ENCODE peak calls at places on chromosomes 12 and 14, in ten cellular contexts. O is stimulated activated CD4-positive, alpha-beta T cell treated with anti-CD3 and anti-CD28 coated beads, Interleukin-15, amount 100 ng/mL, for 24 hours; G is iris pigment epithelial cell; B is Daoy; E is HTR-8/SVneo; R is AG09309; F is head of caudate nucleus; U is HT1080; A is T-cell; Z is fibroblast of pulmonary artery. V is an unnamed sample.

GRCh38 chr12:1644523-1645438 is 15.8 kb downstream of the WNT5B start:
- DNase-seq in R (no peak), F (peak), B (peak), O (no peak), G (peak), A (no peak), U (no peak), Z (peak), E (no peak), V (no peak)

GRCh38 chr12:12561305-12562015 is 1.2 kb downstream of the DUSP16 start:
- DNase-seq in G (peak), Z (peak), O (peak), E (no peak), B (peak), R (no peak), A (peak), U (no peak), F (peak), V (peak)

GRCh38 chr12:4444031-4444430 is 1.6 kb downstream of the FGF6 start:
- DNase-seq in F (no peak), R (no peak), Z (no peak), B (no peak), U (no peak), A (no peak), O (no peak), E (no peak), G (no peak), V (peak)

GRCh38 chr12:76117067-76117691 is 32.7 kb upstream of the NAP1L1 start:
- DNase-seq in Z (no peak), A (no peak), F (no peak), U (no peak), B (no peak), R (no peak), O (no peak), G (no peak), E (no peak), V (no peak)

GRCh38 chr14:57486767-57487379 is 6.8 kb downstream of the CCDC198 start:
- DNase-seq in B (peak), E (peak), Z (peak), F (no peak), A (no peak), R (no peak), O (no peak), U (peak), G (peak), V (no peak)

GRCh38 chr14:81390706-81391105 is 9.4 kb downstream of the STON2 start:
- DNase-seq in Z (no peak), R (no peak), B (no peak), A (no peak), O (no peak), G (no peak), E (no peak), U (no peak), F (no peak), V (no peak)

GRCh38 chr14:59189822-59190368 is 1.4 kb downstream of the DAAM1 start:
- DNase-seq in U (peak), G (peak), F (peak), Z (peak), A (peak), E (peak), O (peak), R (peak), B (peak), V (peak)

GRCh38 chr14:78486621-78487020 is 316.4 kb downstream of the NRXN3 start:
- DNase-seq in A (no peak), F (no peak), Z (no peak), O (no peak), E (no peak), G (no peak), R (no peak), U (no peak), B (no peak), V (no peak)

GRCh38 chr12:9198012-9198411 is 10.2 kb downstream of the PZP start:
- DNase-seq in A (no peak), U (no peak), B (no peak), Z (no peak), O (peak), G (no peak), E (no peak), F (no peak), R (no peak), V (no peak)

GRCh38 chr14:103023881-103024473 is 33.4 kb downstream of the CDC42BPB start:
- DNase-seq in R (no peak), G (peak), Z (peak), E (peak), U (peak), A (no peak), B (peak), F (no peak), O (no peak), V (no peak)

GRCh38 chr14:95521001-95521400 is 4.6 kb upstream of the SYNE3 start:
- DNase-seq in B (no peak), G (no peak), U (no peak), O (no peak), Z (no peak), R (no peak), A (no peak), E (no peak), F (no peak), V (no peak)

GRCh38 chr14:29235991-29236390 is 469.4 kb downstream of the FOXG1 start:
- DNase-seq in F (no peak), O (no peak), E (no peak), G (peak), Z (peak), R (no peak), U (no peak), B (no peak), A (no peak), V (no peak)

GRCh38 chr12:120234643-120235368 is 30.7 kb downstream of the PXN start:
- DNase-seq in E (peak), G (peak), O (no peak), A (no peak), B (peak), Z (peak), F (peak), R (peak), U (peak), V (peak)

GRCh38 chr12:122858591-122859302 is 23.5 kb downstream of the HIP1R start:
- DNase-seq in U (no peak), A (no peak), R (no peak), E (no peak), O (no peak), G (no peak), Z (no peak), F (no peak), B (no peak), V (peak)

GRCh38 chr12:67982165-67982563 is 7.1 kb upstream of the IFNG-AS1 start:
- DNase-seq in G (no peak), U (no peak), E (no peak), B (peak), Z (no peak), F (no peak), A (no peak), R (no peak), O (no peak), V (no peak)

GRCh38 chr12:101697930-101698781 is 716 bp downstream of the CHPT1 start:
- DNase-seq in U (peak), E (peak), F (peak), B (peak), A (no peak), Z (peak), O (peak), R (no peak), G (peak), V (peak)

GRCh38 chr14:103997391-103997790 is 55.1 kb upstream of the RD3L start:
- DNase-seq in B (no peak), Z (no peak), G (no peak), O (no peak), A (no peak), U (no peak), E (no peak), R (no peak), F (no peak), V (no peak)

GRCh38 chr12:89323568-89324218 is 28.6 kb downstream of the DUSP6 start:
- DNase-seq in U (no peak), B (no peak), G (no peak), F (no peak), A (no peak), E (no peak), O (no peak), Z (no peak), R (no peak), V (no peak)

GRCh38 chr12:121560392-121561021 is 20.3 kb downstream of the KDM2B start:
- DNase-seq in G (no peak), Z (no peak), A (no peak), O (no peak), E (no peak), B (no peak), R (no peak), F (no peak), U (no peak), V (peak)

GRCh38 chr12:30822385-30823139 is 67.8 kb upstream of the CAPRIN2 start:
- DNase-seq in F (peak), R (no peak), B (peak), O (peak), G (peak), E (no peak), A (peak), U (peak), Z (peak), V (peak)

GRCh38 chr12:132518354-132518992 is 28.5 kb downstream of the FBRSL1 start:
- DNase-seq in A (no peak), O (no peak), R (no peak), B (no peak), U (no peak), G (no peak), E (no peak), F (no peak), Z (no peak), V (no peak)

GRCh38 chr12:46154221-46154975 is 114.4 kb downstream of the SLC38A1 start:
- DNase-seq in G (peak), B (peak), U (peak), A (no peak), E (peak), O (no peak), Z (peak), F (no peak), R (peak), V (peak)

GRCh38 chr12:71867131-71867530 is 27.6 kb downstream of the TBC1D15 start:
- DNase-seq in R (no peak), O (no peak), E (no peak), U (no peak), B (no peak), F (no peak), Z (no peak), G (no peak), A (no peak), V (no peak)